ENCODE peak calls at places on chromosomes 1 and 21, in six cellular contexts. S is CD8-positive, alpha-beta memory T cell; E is body of pancreas; L is IMR-90; Q is heart left ventricle; U is GM23248. N is an unnamed sample. For H3K4me1, the result is how much of the 10 kb centered on the place peaks cover.

GRCh38 chr1:248792342-248792741 is 33.4 kb downstream of the SH3BP5L start:
- DNase-seq in S (no peak), E (no peak), L (no peak), Q (no peak), U (no peak), N (no peak)

GRCh38 chr1:177909416-177909815 is 60.4 kb downstream of the SEC16B start:
- DNase-seq in S (no peak), E (no peak), L (no peak), Q (no peak), U (no peak), N (no peak)

GRCh38 chr1:115840615-115841460 is at the start of gene NHLH2:
- DNase-seq in S (no peak), E (no peak), L (no peak), Q (no peak), U (no peak), N (no peak)

GRCh38 chr1:215608646-215609045 is 41.5 kb downstream of the KCTD3 start:
- DNase-seq in S (no peak), E (no peak), L (no peak), Q (no peak), U (no peak), N (no peak)

GRCh38 chr1:66809736-66810326 is 8.8 kb upstream of the INSL5 start:
- DNase-seq in S (no peak), E (no peak), L (peak), Q (no peak), U (peak), N (no peak)

GRCh38 chr1:245500546-245500945 is 345.8 kb downstream of the KIF26B start:
- DNase-seq in S (no peak), E (peak), L (peak), Q (no peak), U (peak), N (no peak)

GRCh38 chr1:33985166-33985565 is 121.3 kb downstream of the HMGB4 start:
- DNase-seq in S (no peak), E (no peak), L (no peak), Q (no peak), U (peak), N (no peak)

GRCh38 chr1:38641661-38642060 is 217.9 kb downstream of the RRAGC start:
- DNase-seq in S (no peak), E (no peak), L (no peak), Q (no peak), U (no peak), N (no peak)

GRCh38 chr1:229270547-229271447 is at the start of gene RAB4A:
- DNase-seq in S (peak), E (peak), L (peak), Q (peak), U (peak), N (peak)

GRCh38 chr1:66250483-66250882 is 283.5 kb upstream of the SGIP1 start:
- DNase-seq in S (no peak), E (no peak), L (no peak), Q (no peak), U (no peak), N (no peak)

GRCh38 chr1:1353389-1354151 is 4.4 kb upstream of the DVL1 start:
- DNase-seq in S (no peak), E (no peak), L (no peak), Q (no peak), U (no peak), N (no peak)

GRCh38 chr1:234303231-234303630 is 70.0 kb upstream of the COA6 start:
- DNase-seq in S (no peak), E (no peak), L (no peak), Q (no peak), U (no peak), N (no peak)

GRCh38 chr1:21149862-21150432 is 26.8 kb downstream of the EIF4G3 start:
- DNase-seq in S (no peak), E (no peak), L (peak), Q (peak), U (peak), N (no peak)

GRCh38 chr1:21175670-21176581 is 771 bp downstream of the EIF4G3 start:
- DNase-seq in S (peak), E (peak), L (no peak), Q (peak), U (peak), N (no peak)

GRCh38 chr1:216332462-216332861 is 90.8 kb downstream of the USH2A start:
- DNase-seq in S (no peak), E (no peak), L (no peak), Q (no peak), U (no peak), N (no peak)

GRCh38 chr1:83512371-83513004 is 486.4 kb downstream of the TTLL7 start:
- DNase-seq in S (no peak), E (no peak), L (no peak), Q (no peak), U (no peak), N (no peak)

GRCh38 chr1:244381887-244382565 is 69.7 kb downstream of the ADSS2 start:
- DNase-seq in S (no peak), E (no peak), L (peak), Q (no peak), U (peak), N (no peak)

DNA sequence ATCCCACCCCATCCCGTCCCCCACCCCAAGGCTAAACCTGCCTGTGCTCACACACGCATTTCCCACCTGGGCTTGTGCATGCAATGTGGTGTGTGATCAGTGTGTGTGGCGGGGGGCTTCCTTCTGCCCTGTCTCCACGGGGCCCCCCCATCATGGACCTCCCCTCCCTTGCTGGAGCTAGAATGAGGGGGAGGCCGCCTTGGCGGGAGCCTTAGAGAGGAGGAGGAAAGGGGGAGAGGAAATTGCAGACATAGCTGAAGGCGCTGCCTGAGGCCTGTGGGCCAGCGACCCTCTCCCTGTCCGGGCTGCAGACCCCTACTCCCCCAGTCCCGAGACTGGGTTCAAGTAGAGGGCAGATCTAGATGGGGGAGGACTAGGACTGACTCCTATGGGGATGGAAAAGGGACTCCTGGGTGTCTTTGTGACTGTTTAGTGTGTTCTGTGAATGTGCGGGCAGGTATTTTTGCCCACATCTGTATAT is 917 bp upstream of the EVA1B start:
- DNase-seq in S (no peak), E (no peak), L (no peak), Q (no peak), U (no peak), N (no peak)
- H3K4me1 ChIP-seq in S (under half), E (under half), L (under half), Q (under half), U (under half), N (under half)

GRCh38 chr21:43624343-43624742 is 34.9 kb downstream of the HSF2BP start:
- DNase-seq in S (no peak), E (no peak), L (no peak), Q (no peak), U (no peak), N (no peak)
- H3K4me1 ChIP-seq in S (under half), E (under half), L (under half), Q (under half), U (under half), N (under half)

GRCh38 chr1:156504062-156504813 is 3.7 kb upstream of the MEF2D start:
- DNase-seq in S (no peak), E (no peak), L (peak), Q (no peak), U (peak), N (no peak)
- H3K4me1 ChIP-seq in S (half or more), E (under half), L (under half), Q (half or more), U (half or more), N (half or more)

GRCh38 chr1:106226550-106226949 is 829.9 kb upstream of the PRMT6 start:
- DNase-seq in S (no peak), E (no peak), L (no peak), Q (no peak), U (no peak), N (no peak)
- H3K4me1 ChIP-seq in S (under half), E (under half), L (under half), Q (under half), U (under half), N (under half)

N was measured in tibial nerve.